ENCODE peak calls at places on chromosomes 4 and X, in five cellular contexts. M is HFFc6, W is activated B cell treated with CpG ODN at 0.5 μM for 24 hours, L is neural crest cell, A is kidney epithelial cell. Q is an unnamed sample.

GRCh38 chr4:56530269-56531148 is 24.9 kb downstream of the ARL9 start:
- DNase-seq in M (peak; percentile 53), W (peak; percentile 72), L (peak; percentile 81), A (peak; percentile 49), Q (peak; percentile 71)

GRCh38 chr4:180060159-180060889 is 2182.9 kb upstream of the TENM3 start:
- DNase-seq in M (peak; percentile 1), W (no peak), L (no peak), A (no peak), Q (peak; percentile 67)

GRCh38 chr4:62320612-62321011 is 1120.5 kb downstream of the ADGRL3 start:
- DNase-seq in M (no peak), W (no peak), L (no peak), A (no peak), Q (no peak)

GRCh38 chr4:156933633-156934258 is 37.9 kb downstream of the PDGFC start:
- DNase-seq in M (peak; percentile 93), W (no peak), L (no peak), A (peak; percentile 91), Q (peak; percentile 80)

GRCh38 chr4:77927991-77928925 is 65.6 kb downstream of the MRPL1 start:
- DNase-seq in M (no peak), W (no peak), L (no peak), A (no peak), Q (peak; percentile 92)

GRCh38 chrX:129651756-129652564 is 2.8 kb downstream of the APLN start:
- DNase-seq in M (no peak), W (no peak), L (no peak), A (no peak), Q (no peak)

GRCh38 chr4:7845493-7846124 is 94.1 kb downstream of the AFAP1 start:
- DNase-seq in M (no peak), W (no peak), L (no peak), A (no peak), Q (no peak)

GRCh38 chr4:113080050-113080449 is 30.6 kb downstream of the ANK2 start:
- DNase-seq in M (no peak), W (no peak), L (no peak), A (peak; percentile 66), Q (peak; percentile 36)

GRCh38 chrX:144840616-144841015 is 406.7 kb upstream of the SPANXN1 start:
- DNase-seq in M (no peak), W (no peak), L (no peak), A (no peak), Q (no peak)

GRCh38 chr4:32000846-32001488 is 1280.8 kb downstream of the PCDH7 start:
- DNase-seq in M (no peak), W (no peak), L (no peak), A (no peak), Q (no peak)

GRCh38 chr4:40379248-40379647 is 44.1 kb downstream of the CHRNA9 start:
- DNase-seq in M (no peak), W (no peak), L (no peak), A (no peak), Q (no peak)

GRCh38 chr4:1055721-1056590 is 44.5 kb downstream of the FGFRL1 start:
- DNase-seq in M (no peak), W (peak; percentile 64), L (no peak), A (no peak), Q (no peak)

GRCh38 chr4:110484767-110485166 is 8.8 kb downstream of the ENPEP start:
- DNase-seq in M (peak; percentile 90), W (no peak), L (no peak), A (peak; percentile 89), Q (peak; percentile 55)

GRCh38 chr4:111773858-111774257 is 371.4 kb upstream of the FAM241A start:
- DNase-seq in M (no peak), W (no peak), L (no peak), A (no peak), Q (peak; percentile 88)

GRCh38 chr4:172726001-172726423 is 442.6 kb upstream of the GALNT7 start:
- DNase-seq in M (peak; percentile 1), W (no peak), L (no peak), A (no peak), Q (no peak)

GRCh38 chr4:76706581-76706980 is 191.4 kb downstream of the SOWAHB start:
- DNase-seq in M (no peak), W (no peak), L (no peak), A (no peak), Q (peak; percentile 46)

GRCh38 chr4:76704133-76704881 is 193.6 kb downstream of the SOWAHB start:
- DNase-seq in M (no peak), W (no peak), L (no peak), A (no peak), Q (peak; percentile 90)

GRCh38 chr4:76703123-76703490 is 194.8 kb downstream of the SOWAHB start:
- DNase-seq in M (peak; percentile 79), W (no peak), L (no peak), A (no peak), Q (peak; percentile 68)

GRCh38 chr4:76703676-76704075 is 194.3 kb downstream of the SOWAHB start:
- DNase-seq in M (no peak), W (no peak), L (no peak), A (no peak), Q (peak; percentile 22)

GRCh38 chr4:76705497-76705896 is 192.4 kb downstream of the SOWAHB start:
- DNase-seq in M (no peak), W (no peak), L (no peak), A (no peak), Q (no peak)
- TF ChIP-seq CTCF in M (no peak), W (no peak), L (no peak), A (no peak), Q (no peak)

GRCh38 chrX:52577464-52578173 is 60.8 kb upstream of the XAGE1B start:
- DNase-seq in M (no peak), W (no peak), L (no peak), A (no peak), Q (no peak)
- TF ChIP-seq CTCF in M (no peak), W (no peak), L (no peak), A (no peak), Q (no peak)

DNA sequence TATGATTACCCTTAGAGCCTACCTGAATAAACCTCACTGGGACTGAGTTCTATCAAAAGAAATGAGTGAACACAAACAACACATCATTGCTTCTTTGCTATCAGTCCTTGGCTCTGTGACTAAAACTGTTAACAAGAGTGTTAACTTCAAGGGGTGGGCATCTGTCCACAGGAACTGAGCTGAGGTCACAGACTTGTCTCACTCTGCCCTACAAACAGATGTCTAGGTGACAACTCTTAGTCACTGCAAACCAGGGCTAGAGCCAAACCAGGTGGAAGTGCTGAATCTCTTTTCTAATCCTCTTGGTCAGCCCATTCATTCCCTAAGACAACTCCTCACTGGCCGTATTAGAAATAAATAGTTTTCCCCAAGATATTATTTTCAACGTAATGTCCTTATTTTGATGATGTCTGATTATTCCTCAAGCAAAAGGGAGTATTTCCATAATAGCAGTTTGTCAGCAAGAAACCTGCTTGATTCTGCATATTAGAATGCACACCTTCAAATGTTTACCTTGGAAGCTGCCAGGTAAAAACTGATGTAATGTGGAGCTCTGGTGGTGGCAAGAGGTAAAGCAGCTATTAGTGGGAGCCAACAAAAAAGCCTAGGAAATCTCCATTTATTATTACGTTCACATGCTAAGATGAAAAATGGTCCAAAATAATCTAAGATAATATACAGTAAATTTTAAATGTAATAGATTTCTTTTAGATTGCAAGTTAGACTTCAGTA is 4.0 kb downstream of the COL25A1 start:
- DNase-seq in M (no peak), W (no peak), L (no peak), A (no peak), Q (peak; percentile 52)
- TF ChIP-seq CTCF in M (peak; percentile 70), W (no peak), L (peak; percentile 80), A (peak; percentile 67), Q (peak; percentile 65)

DNA sequence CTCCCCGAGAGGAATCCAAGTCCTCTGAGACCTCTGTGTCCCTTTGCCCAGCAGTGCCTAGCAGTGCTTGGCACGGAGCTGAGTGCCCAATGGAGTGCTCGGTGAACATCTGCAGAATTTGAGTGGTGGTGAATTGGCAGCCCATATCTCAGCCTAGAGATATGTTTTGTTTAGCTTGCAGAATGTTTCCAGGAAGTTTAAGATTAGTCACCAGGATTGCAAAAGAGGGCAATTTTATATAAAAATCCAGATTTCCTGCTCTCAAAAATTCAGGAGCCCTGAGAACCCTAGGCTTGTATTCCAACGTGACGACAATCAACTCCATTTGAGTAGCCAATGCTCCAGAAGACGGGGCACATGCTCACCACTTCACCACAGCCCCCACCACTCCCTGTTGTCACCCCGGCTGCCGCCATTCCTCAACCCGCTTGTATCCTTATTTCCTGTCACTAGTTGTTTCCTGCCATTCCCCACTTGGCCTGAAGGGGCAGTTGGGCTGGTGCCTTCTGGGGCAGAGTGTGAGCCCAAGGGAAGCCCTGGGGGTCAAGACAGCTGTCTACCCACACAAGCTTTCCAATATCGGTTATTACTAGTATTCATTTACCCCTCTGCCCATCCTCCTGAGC is 116.9 kb downstream of the EFNB1 start:
- DNase-seq in M (no peak), W (no peak), L (peak; percentile 11), A (no peak), Q (peak; percentile 68)
- TF ChIP-seq CTCF in M (peak; percentile 54), W (no peak), L (peak; percentile 30), A (peak; percentile 27), Q (peak; percentile 50)

DNA sequence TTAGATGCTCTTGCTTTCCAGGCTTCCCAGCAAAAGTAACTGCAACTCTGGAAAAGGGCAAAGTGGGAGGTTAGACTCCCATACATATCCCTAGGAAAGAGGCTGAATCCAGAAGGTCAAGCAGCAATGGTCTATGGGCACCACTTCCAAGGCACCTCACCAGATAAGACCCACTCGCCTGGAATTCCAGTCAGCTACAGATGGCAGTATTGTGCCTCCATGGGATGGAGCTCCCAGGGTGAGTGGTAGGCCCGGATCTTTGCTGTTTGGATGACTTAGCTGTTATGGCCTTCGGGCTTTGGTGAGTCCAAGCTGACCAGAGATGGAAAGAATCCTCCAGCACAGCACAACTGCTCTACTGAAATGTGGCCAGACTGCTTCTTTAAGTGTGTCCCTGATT is 688.0 kb downstream of the PCDH19 start:
- DNase-seq in M (no peak), W (no peak), L (no peak), A (no peak), Q (no peak)
- TF ChIP-seq CTCF in M (no peak), W (no peak), L (no peak), A (no peak), Q (no peak)

DNA sequence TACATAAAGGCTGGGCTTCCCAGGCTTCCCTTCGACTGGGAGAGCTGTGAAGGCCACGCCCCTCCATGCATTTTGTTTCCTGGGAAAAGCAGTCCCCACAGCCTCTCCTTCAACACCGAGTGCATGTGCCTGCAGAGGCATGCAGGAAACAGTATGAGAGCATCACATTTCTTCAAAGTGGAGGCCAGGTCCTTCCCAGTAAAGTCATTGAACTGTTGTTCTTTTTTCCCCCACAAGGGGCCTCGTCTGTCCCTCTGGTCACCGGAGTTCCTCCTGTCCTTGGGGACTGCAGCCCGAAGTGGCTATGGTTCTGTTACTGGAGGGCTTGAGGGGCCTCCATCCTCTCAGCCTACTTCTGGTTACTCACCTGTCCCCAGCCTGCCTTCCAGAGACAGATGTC is 56.0 kb downstream of the RAI2 start:
- DNase-seq in M (no peak), W (no peak), L (no peak), A (no peak), Q (no peak)
- TF ChIP-seq CTCF in M (peak; percentile 30), W (no peak), L (peak; percentile 33), A (no peak), Q (no peak)

Q was measured in MCF 10A.